ENCODE peak calls at places on chromosome 18, in seven cellular contexts. One of them, this sample, is unnamed.
A peak's percentile ranks its signal among the peaks of the same experiment; 100 is the strongest.

GRCh38 chr18:49907346-49907929 is 94.1 kb upstream of the ACAA2 start:
- DNase-seq in H1: no peak
- DNase-seq in trophoblast cell: no peak
- DNase-seq in IMR-90: no peak
- DNase-seq in mesendoderm: peak; percentile 25
- DNase-seq in H9: no peak
- DNase-seq in mesenchymal stem cell: no peak
- DNase-seq in this sample: no peak

GRCh38 chr18:5294618-5295230 is 802 bp downstream of the ZBTB14 start:
- DNase-seq in H1: peak; percentile 67
- DNase-seq in trophoblast cell: peak; percentile 71
- DNase-seq in IMR-90: peak; percentile 51
- DNase-seq in mesendoderm: peak; percentile 85
- DNase-seq in H9: peak; percentile 65
- DNase-seq in mesenchymal stem cell: peak; percentile 76
- DNase-seq in this sample: peak; percentile 54

GRCh38 chr18:3297025-3297984 is 35.4 kb downstream of the MYL12B start:
- DNase-seq in H1: peak; percentile 96
- DNase-seq in trophoblast cell: peak; percentile 98
- DNase-seq in IMR-90: peak; percentile 86
- DNase-seq in mesendoderm: peak; percentile 99
- DNase-seq in H9: peak; percentile 97
- DNase-seq in mesenchymal stem cell: peak; percentile 90
- DNase-seq in this sample: peak; percentile 78

GRCh38 chr18:67043276-67043675 is 439.4 kb upstream of the CDH19 start:
- DNase-seq in H1: peak; percentile 51
- DNase-seq in trophoblast cell: no peak
- DNase-seq in IMR-90: no peak
- DNase-seq in mesendoderm: no peak
- DNase-seq in H9: peak; percentile 46
- DNase-seq in mesenchymal stem cell: no peak
- DNase-seq in this sample: no peak

GRCh38 chr18:50675043-50675442 is 115.2 kb downstream of the MAPK4 start:
- DNase-seq in H1: no peak
- DNase-seq in trophoblast cell: no peak
- DNase-seq in IMR-90: no peak
- DNase-seq in mesendoderm: no peak
- DNase-seq in H9: no peak
- DNase-seq in mesenchymal stem cell: no peak
- DNase-seq in this sample: no peak

GRCh38 chr18:68454511-68455228 is 260.2 kb downstream of the TMX3 start:
- DNase-seq in H1: no peak
- DNase-seq in trophoblast cell: peak; percentile 39
- DNase-seq in IMR-90: peak; percentile 84
- DNase-seq in mesendoderm: no peak
- DNase-seq in H9: no peak
- DNase-seq in mesenchymal stem cell: peak; percentile 79
- DNase-seq in this sample: no peak

GRCh38 chr18:76875390-76876330 is 53.3 kb downstream of the ZNF236 start:
- DNase-seq in H1: peak; percentile 76
- DNase-seq in trophoblast cell: peak; percentile 24
- DNase-seq in IMR-90: peak; percentile 43
- DNase-seq in mesendoderm: peak; percentile 79
- DNase-seq in H9: peak; percentile 65
- DNase-seq in mesenchymal stem cell: peak; percentile 37
- DNase-seq in this sample: peak; percentile 56

GRCh38 chr18:60372598-60372997 is at the start of gene MC4R:
- DNase-seq in H1: no peak
- DNase-seq in trophoblast cell: no peak
- DNase-seq in IMR-90: peak; percentile 82
- DNase-seq in mesendoderm: peak; percentile 48
- DNase-seq in H9: peak; percentile 42
- DNase-seq in mesenchymal stem cell: peak; percentile 74
- DNase-seq in this sample: peak; percentile 11

GRCh38 chr18:63284173-63284765 is 35.3 kb downstream of the BCL2 start:
- DNase-seq in H1: peak; percentile 27
- DNase-seq in trophoblast cell: no peak
- DNase-seq in IMR-90: no peak
- DNase-seq in mesendoderm: no peak
- DNase-seq in H9: no peak
- DNase-seq in mesenchymal stem cell: no peak
- DNase-seq in this sample: no peak

GRCh38 chr18:23580677-23581367 is 5.5 kb downstream of the NPC1 start:
- DNase-seq in H1: no peak
- DNase-seq in trophoblast cell: peak; percentile 35
- DNase-seq in IMR-90: peak; percentile 94
- DNase-seq in mesendoderm: no peak
- DNase-seq in H9: no peak
- DNase-seq in mesenchymal stem cell: peak; percentile 93
- DNase-seq in this sample: no peak

GRCh38 chr18:76490701-76491171 is 4.3 kb downstream of the ZNF516 start:
- DNase-seq in H1: no peak
- DNase-seq in trophoblast cell: no peak
- DNase-seq in IMR-90: peak; percentile 32
- DNase-seq in mesendoderm: peak; percentile 43
- DNase-seq in H9: no peak
- DNase-seq in mesenchymal stem cell: peak; percentile 56
- DNase-seq in this sample: no peak

GRCh38 chr18:32373995-32374394 is 96.7 kb downstream of the GAREM1 start:
- DNase-seq in H1: no peak
- DNase-seq in trophoblast cell: peak; percentile 79
- DNase-seq in IMR-90: peak; percentile 52
- DNase-seq in mesendoderm: no peak
- DNase-seq in H9: no peak
- DNase-seq in mesenchymal stem cell: peak; percentile 76
- DNase-seq in this sample: no peak

GRCh38 chr18:24027156-24027555 is 12.6 kb downstream of the TTC39C start:
- DNase-seq in H1: no peak
- DNase-seq in trophoblast cell: peak; percentile 56
- DNase-seq in IMR-90: peak; percentile 93
- DNase-seq in mesendoderm: no peak
- DNase-seq in H9: no peak
- DNase-seq in mesenchymal stem cell: peak; percentile 36
- DNase-seq in this sample: no peak

GRCh38 chr18:76684265-76684664 is 138.1 kb upstream of the ZNF236 start:
- DNase-seq in H1: no peak
- DNase-seq in trophoblast cell: no peak
- DNase-seq in IMR-90: no peak
- DNase-seq in mesendoderm: no peak
- DNase-seq in H9: no peak
- DNase-seq in mesenchymal stem cell: no peak
- DNase-seq in this sample: no peak

DNA sequence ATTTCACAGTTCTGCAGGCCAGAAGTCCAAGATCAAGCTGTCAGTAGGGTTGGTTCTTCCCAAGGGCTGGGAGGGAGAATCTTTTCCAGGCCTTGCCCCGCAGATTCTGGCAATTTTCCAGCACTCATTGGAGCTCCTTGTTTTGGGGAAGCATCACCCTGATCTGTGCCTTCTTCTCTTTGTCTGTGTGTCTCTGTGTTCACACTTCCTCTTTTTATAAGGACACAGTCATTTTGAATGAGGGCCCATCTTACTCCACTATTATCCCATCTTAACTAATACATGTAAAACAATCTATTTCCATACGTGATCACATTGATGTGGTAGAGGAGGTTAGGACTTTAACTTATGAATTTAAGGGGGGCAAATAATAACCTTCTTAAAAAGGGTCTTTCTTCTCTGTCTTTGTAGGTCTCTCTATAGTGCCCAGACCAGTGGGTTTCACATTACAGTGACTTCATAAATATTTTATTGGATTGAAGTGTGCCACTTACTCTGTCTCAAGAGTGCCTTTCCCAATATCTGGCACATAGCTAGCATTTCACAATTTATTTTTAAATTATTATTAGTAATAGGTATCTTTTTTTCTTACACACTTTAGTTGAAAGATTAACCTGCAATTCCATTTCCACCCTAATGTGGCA is 68.9 kb upstream of the CBLN2 start:
- DNase-seq in H1: no peak
- DNase-seq in trophoblast cell: no peak
- DNase-seq in IMR-90: no peak
- DNase-seq in mesendoderm: no peak
- DNase-seq in H9: no peak
- DNase-seq in mesenchymal stem cell: no peak
- DNase-seq in this sample: no peak
- H4K8ac ChIP-seq in H1: no peak overlapping the region
- H4K8ac ChIP-seq in trophoblast cell: no peak overlapping the region
- H4K8ac ChIP-seq in IMR-90: no peak overlapping the region
- H4K8ac ChIP-seq in mesendoderm: no peak overlapping the region
- H4K8ac ChIP-seq in H9: no peak overlapping the region
- H4K8ac ChIP-seq in mesenchymal stem cell: no peak overlapping the region
- H4K8ac ChIP-seq in this sample: no peak overlapping the region

GRCh38 chr18:74397572-74397971 is 59.5 kb downstream of the DIPK1C start:
- DNase-seq in H1: no peak
- DNase-seq in trophoblast cell: no peak
- DNase-seq in IMR-90: no peak
- DNase-seq in mesendoderm: peak; percentile 5
- DNase-seq in H9: no peak
- DNase-seq in mesenchymal stem cell: no peak
- DNase-seq in this sample: no peak
- H4K8ac ChIP-seq in H1: no peak overlapping the region
- H4K8ac ChIP-seq in trophoblast cell: no peak overlapping the region
- H4K8ac ChIP-seq in IMR-90: no peak overlapping the region
- H4K8ac ChIP-seq in mesendoderm: no peak overlapping the region
- H4K8ac ChIP-seq in H9: no peak overlapping the region
- H4K8ac ChIP-seq in mesenchymal stem cell: no peak overlapping the region
- H4K8ac ChIP-seq in this sample: no peak overlapping the region

DNA sequence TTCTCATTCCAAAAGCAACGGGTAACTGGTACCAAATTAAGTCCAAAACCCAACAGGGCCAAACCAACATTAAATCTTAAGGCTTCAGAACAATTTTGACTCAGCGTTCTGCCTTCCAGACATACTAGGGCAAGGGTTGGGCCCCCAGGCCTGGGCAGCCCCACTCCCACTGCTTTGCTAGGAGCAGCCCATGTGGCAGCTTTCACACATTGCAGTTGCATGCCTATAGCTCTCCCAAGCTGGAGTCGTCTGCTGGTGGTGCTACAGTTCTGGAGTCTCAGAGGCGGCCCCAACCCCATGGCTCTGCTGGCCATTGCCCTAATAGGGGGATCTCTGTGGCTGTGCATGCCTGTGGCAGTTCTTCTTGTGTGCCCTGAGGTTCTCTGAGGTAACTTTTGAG is 37.6 kb upstream of the CD226 start:
- DNase-seq in H1: no peak
- DNase-seq in trophoblast cell: no peak
- DNase-seq in IMR-90: no peak
- DNase-seq in mesendoderm: peak; percentile 49
- DNase-seq in H9: peak; percentile 57
- DNase-seq in mesenchymal stem cell: no peak
- DNase-seq in this sample: no peak
- H4K8ac ChIP-seq in H1: peak overlapping the region; percentile 23
- H4K8ac ChIP-seq in trophoblast cell: no peak overlapping the region
- H4K8ac ChIP-seq in IMR-90: no peak overlapping the region
- H4K8ac ChIP-seq in mesendoderm: no peak overlapping the region
- H4K8ac ChIP-seq in H9: no peak overlapping the region
- H4K8ac ChIP-seq in mesenchymal stem cell: no peak overlapping the region
- H4K8ac ChIP-seq in this sample: peak overlapping the region; percentile 9

GRCh38 chr18:30455741-30456140 is 586.8 kb downstream of the DSC3 start:
- DNase-seq in H1: no peak
- DNase-seq in trophoblast cell: no peak
- DNase-seq in IMR-90: no peak
- DNase-seq in mesendoderm: no peak
- DNase-seq in H9: no peak
- DNase-seq in mesenchymal stem cell: no peak
- DNase-seq in this sample: no peak
- H4K8ac ChIP-seq in H1: no peak overlapping the region
- H4K8ac ChIP-seq in trophoblast cell: no peak overlapping the region
- H4K8ac ChIP-seq in IMR-90: no peak overlapping the region
- H4K8ac ChIP-seq in mesendoderm: no peak overlapping the region
- H4K8ac ChIP-seq in H9: no peak overlapping the region
- H4K8ac ChIP-seq in mesenchymal stem cell: no peak overlapping the region
- H4K8ac ChIP-seq in this sample: no peak overlapping the region

GRCh38 chr18:43879350-43879749 is 602.1 kb upstream of the SYT4 start:
- DNase-seq in H1: no peak
- DNase-seq in trophoblast cell: no peak
- DNase-seq in IMR-90: no peak
- DNase-seq in mesendoderm: no peak
- DNase-seq in H9: no peak
- DNase-seq in mesenchymal stem cell: no peak
- DNase-seq in this sample: no peak

GRCh38 chr18:43876286-43877082 is 599.2 kb upstream of the SYT4 start:
- DNase-seq in H1: no peak
- DNase-seq in trophoblast cell: no peak
- DNase-seq in IMR-90: no peak
- DNase-seq in mesendoderm: no peak
- DNase-seq in H9: no peak
- DNase-seq in mesenchymal stem cell: no peak
- DNase-seq in this sample: no peak

GRCh38 chr18:43870626-43871025 is 593.3 kb upstream of the SYT4 start:
- DNase-seq in H1: no peak
- DNase-seq in trophoblast cell: no peak
- DNase-seq in IMR-90: no peak
- DNase-seq in mesendoderm: no peak
- DNase-seq in H9: no peak
- DNase-seq in mesenchymal stem cell: no peak
- DNase-seq in this sample: no peak

GRCh38 chr18:43877922-43878321 is 600.6 kb upstream of the SYT4 start:
- DNase-seq in H1: no peak
- DNase-seq in trophoblast cell: no peak
- DNase-seq in IMR-90: no peak
- DNase-seq in mesendoderm: no peak
- DNase-seq in H9: no peak
- DNase-seq in mesenchymal stem cell: no peak
- DNase-seq in this sample: no peak

GRCh38 chr18:43875496-43875895 is 598.2 kb upstream of the SYT4 start:
- DNase-seq in H1: no peak
- DNase-seq in trophoblast cell: no peak
- DNase-seq in IMR-90: no peak
- DNase-seq in mesendoderm: no peak
- DNase-seq in H9: no peak
- DNase-seq in mesenchymal stem cell: peak; percentile 58
- DNase-seq in this sample: no peak
- H4K8ac ChIP-seq in H1: no peak overlapping the region
- H4K8ac ChIP-seq in trophoblast cell: no peak overlapping the region
- H4K8ac ChIP-seq in IMR-90: no peak overlapping the region
- H4K8ac ChIP-seq in mesendoderm: no peak overlapping the region
- H4K8ac ChIP-seq in H9: no peak overlapping the region
- H4K8ac ChIP-seq in mesenchymal stem cell: no peak overlapping the region
- H4K8ac ChIP-seq in this sample: no peak overlapping the region